ENCODE peak calls at places on chromosomes 12 and 14, in four cellular contexts. S is epithelial cell of prostate; D is NCI-H1105 treated with DMSO at 0.1 percent for 48 hours; X is stimulated activated CD4-positive, alpha-beta T cell treated with anti-CD3 and anti-CD28 coated beads, TNF-alpha, amount 100 ng/mL, for 1 hour. F is an unnamed sample.

GRCh38 chr12:28936221-28936620 is 212.9 kb upstream of the FAR2 start:
- DNase-seq in S (no peak), D (no peak), X (no peak), F (no peak)

GRCh38 chr14:45904313-45904712 is 651.3 kb upstream of the MIS18BP1 start:
- DNase-seq in S (no peak), D (no peak), X (no peak), F (no peak)

GRCh38 chr12:3099146-3099545 is 22.0 kb downstream of the TSPAN9 start:
- DNase-seq in S (no peak), D (no peak), X (no peak), F (no peak)

GRCh38 chr12:62320054-62320453 is 59.9 kb downstream of the USP15 start:
- DNase-seq in S (no peak), D (no peak), X (no peak), F (no peak)

GRCh38 chr14:104442107-104442551 is 137.4 kb upstream of the C14orf180 start:
- DNase-seq in S (no peak), D (no peak), X (no peak), F (no peak)

GRCh38 chr14:23539209-23539866 is 12.2 kb downstream of the ZFHX2 start:
- DNase-seq in S (no peak), D (peak; percentile 61), X (no peak), F (peak; percentile 72)

GRCh38 chr14:23481362-23481970 is 12.0 kb downstream of the NGDN start:
- DNase-seq in S (no peak), D (no peak), X (no peak), F (no peak)

GRCh38 chr14:77988966-77989365 is 181.2 kb upstream of the NRXN3 start:
- DNase-seq in S (peak; percentile 26), D (no peak), X (no peak), F (no peak)

GRCh38 chr12:50198829-50199228 is 31.7 kb upstream of the CERS5 start:
- DNase-seq in S (no peak), D (no peak), X (no peak), F (no peak)

GRCh38 chr12:106247731-106248176 is at the start of gene CKAP4:
- DNase-seq in S (no peak), D (peak; percentile 55), X (no peak), F (peak; percentile 31)

GRCh38 chr14:56044196-56044595 is 74.0 kb upstream of the PELI2 start:
- DNase-seq in S (no peak), D (no peak), X (no peak), F (no peak)

F was measured in DMS79 treated with DMSO at 0.1 percent for 48 hours.